ENCODE peak calls at places on chromosomes 11 and 22, in seven cellular contexts. E is mesenchymal stem cell, R is IMR-90, W is mesendoderm, C is trophoblast cell, B is H9, J is H1. A is an unnamed sample.
A peak's percentile ranks its signal among the peaks of the same experiment; 100 is the strongest.

GRCh38 chr11:26688701-26689100 is 33.2 kb downstream of the SLC5A12 start:
- DNase-seq in E (no peak), R (no peak), W (no peak), C (peak; percentile 35), B (no peak), J (no peak), A (no peak)

GRCh38 chr11:81007046-81007445 is 1566.2 kb upstream of the TENM4 start:
- DNase-seq in E (peak; percentile 54), R (peak; percentile 14), W (no peak), C (peak; percentile 10), B (no peak), J (no peak), A (no peak)

GRCh38 chr11:25247336-25247735 is 750.5 kb downstream of the LUZP2 start:
- DNase-seq in E (peak; percentile 57), R (peak; percentile 67), W (no peak), C (no peak), B (no peak), J (no peak), A (no peak)

GRCh38 chr22:19196841-19197612 is 18.5 kb upstream of the SLC25A1 start:
- DNase-seq in E (no peak), R (no peak), W (no peak), C (no peak), B (no peak), J (no peak), A (no peak)

GRCh38 chr11:114775849-114776621 is 97.7 kb downstream of the NXPE2 start:
- DNase-seq in E (no peak), R (no peak), W (no peak), C (no peak), B (no peak), J (no peak), A (no peak)

GRCh38 chr11:65787649-65788622 is 1.1 kb downstream of the OVOL1 start:
- DNase-seq in E (no peak), R (no peak), W (peak; percentile 66), C (no peak), B (peak; percentile 86), J (peak; percentile 47), A (no peak)

GRCh38 chr11:125315088-125315740 is 150.7 kb downstream of the PKNOX2 start:
- DNase-seq in E (peak; percentile 18), R (peak; percentile 25), W (no peak), C (no peak), B (no peak), J (no peak), A (no peak)

GRCh38 chr22:50523806-50524663 is 1.4 kb downstream of the SCO2 start:
- DNase-seq in E (peak; percentile 5), R (no peak), W (no peak), C (no peak), B (no peak), J (no peak), A (no peak)

GRCh38 chr11:12174145-12175143 is 64.1 kb downstream of the MICAL2 start:
- DNase-seq in E (peak; percentile 47), R (peak; percentile 81), W (no peak), C (peak; percentile 31), B (no peak), J (no peak), A (no peak)

GRCh38 chr22:22465094-22465602 is 43.4 kb downstream of the ZNF280B start:
- DNase-seq in E (no peak), R (no peak), W (no peak), C (no peak), B (no peak), J (no peak), A (no peak)

GRCh38 chr11:60933416-60933815 is 9.2 kb downstream of the TMEM132A start:
- DNase-seq in E (no peak), R (no peak), W (no peak), C (no peak), B (no peak), J (no peak), A (no peak)
- H3K4me2 ChIP-seq in E (no peak overlapping the region), R (no peak overlapping the region), W (no peak overlapping the region), C (no peak overlapping the region), B (no peak overlapping the region), J (no peak overlapping the region), A (no peak overlapping the region)

DNA sequence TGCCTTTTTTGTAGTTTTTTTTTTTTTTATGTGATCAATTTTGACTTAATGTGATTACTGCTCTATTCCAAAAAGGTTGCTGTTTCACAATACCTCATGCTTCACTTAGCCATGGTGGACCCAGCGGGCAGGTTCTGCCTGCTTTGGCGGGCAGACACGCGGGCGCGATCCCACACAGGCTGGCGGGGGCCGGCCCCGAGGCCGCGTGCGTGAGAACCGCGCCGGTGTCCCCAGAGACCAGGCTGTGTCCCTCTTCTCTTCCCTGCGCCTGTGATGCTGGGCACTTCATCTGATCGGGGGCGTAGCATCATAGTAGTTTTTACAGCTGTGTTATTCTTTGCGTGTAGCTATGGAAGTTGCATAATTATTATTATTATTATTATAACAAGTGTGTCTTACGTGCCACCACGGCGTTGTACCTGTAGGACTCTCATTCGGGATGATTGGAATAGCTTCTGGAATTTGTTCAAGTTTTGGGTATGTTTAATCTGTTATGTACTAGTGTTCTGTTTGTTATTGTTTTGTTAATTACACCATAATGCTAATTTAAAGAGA is 12.5 kb downstream of the CCND1 start:
- DNase-seq in E (no peak), R (no peak), W (no peak), C (no peak), B (no peak), J (no peak), A (no peak)
- H3K79me1 ChIP-seq in E (peaks cover 17% of the 10 kb centered on the region), R (peaks cover 43% of the 10 kb centered on the region), W (no peaks in the 10 kb centered on the region), C (peaks cover 3% of the 10 kb centered on the region), B (no peaks in the 10 kb centered on the region), J (peaks cover 2% of the 10 kb centered on the region), A (no peaks in the 10 kb centered on the region)

GRCh38 chr11:71467164-71467563 is 14.2 kb downstream of the NADSYN1 start:
- DNase-seq in E (no peak), R (no peak), W (no peak), C (no peak), B (no peak), J (no peak), A (no peak)
- H3K18ac ChIP-seq in E (no peak overlapping the region), R (no peak overlapping the region), W (no peak overlapping the region), C (no peak overlapping the region), B (no peak overlapping the region), J (no peak overlapping the region), A (no peak overlapping the region)

DNA sequence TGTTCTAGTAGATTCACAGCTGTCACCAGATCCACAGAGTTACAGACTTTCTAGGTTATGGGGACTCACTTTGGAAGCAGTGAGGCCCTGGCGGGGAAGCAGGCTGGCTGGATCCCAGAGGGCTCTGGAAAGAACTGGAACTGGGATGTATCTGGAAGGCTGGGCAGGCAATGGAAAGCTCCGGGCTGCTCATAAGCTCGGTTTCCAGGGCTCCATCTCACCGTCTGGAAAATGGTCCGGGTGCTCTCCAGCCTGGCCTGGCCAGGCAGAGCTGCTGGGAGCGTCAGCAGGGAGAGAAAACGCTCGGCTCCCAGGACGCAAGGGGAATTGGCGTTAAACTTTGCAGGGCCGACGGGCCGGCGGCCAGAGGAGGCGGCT is 339 bp upstream of the SEZ6L start:
- DNase-seq in E (no peak), R (no peak), W (peak; percentile 65), C (no peak), B (peak; percentile 47), J (no peak), A (no peak)
- H3K4me2 ChIP-seq in E (peak overlapping the region; percentile 53), R (no peak overlapping the region), W (peak overlapping the region; percentile 59), C (peak overlapping the region; percentile 62), B (peak overlapping the region; percentile 79), J (peak overlapping the region; percentile 91), A (peak overlapping the region; percentile 81)

GRCh38 chr11:100849914-100850235 is 162.8 kb downstream of the ARHGAP42 start:
- DNase-seq in E (no peak), R (no peak), W (no peak), C (no peak), B (no peak), J (no peak), A (no peak)
- H3K79me1 ChIP-seq in E (peaks cover 19% of the 10 kb centered on the region), R (peaks cover 8% of the 10 kb centered on the region), W (no peaks in the 10 kb centered on the region), C (no peaks in the 10 kb centered on the region), B (no peaks in the 10 kb centered on the region), J (no peaks in the 10 kb centered on the region), A (no peaks in the 10 kb centered on the region)

A was measured in neuronal stem cell.